ENCODE peak calls at places on chromosomes 12 and 14, in four cellular contexts. B is cardiac muscle cell, D is lower lobe of right lung, Q is breast epithelium. U is an unnamed sample. For H3K27me3, the result is how much of the 10 kb centered on the place peaks cover.

GRCh38 chr12:99985631-99986030 is 895 bp upstream of the ANKS1B start:
- DNase-seq in B (no peak), D (no peak), Q (no peak), U (no peak)

GRCh38 chr12:104736307-104736706 is 221.8 kb downstream of the SLC41A2 start:
- DNase-seq in B (no peak), D (no peak), Q (no peak), U (no peak)

GRCh38 chr12:68617160-68617926 is 6.6 kb downstream of the RAP1B start:
- DNase-seq in B (no peak), D (no peak), Q (no peak), U (no peak)

GRCh38 chr12:25052191-25053020 is 103.5 kb upstream of the BCAT1 start:
- DNase-seq in B (peak), D (no peak), Q (no peak), U (peak)

GRCh38 chr12:124413401-124413800 is 118.5 kb downstream of the RFLNA start:
- DNase-seq in B (no peak), D (no peak), Q (no peak), U (no peak)

GRCh38 chr12:101891462-101891971 is 14.1 kb downstream of the DRAM1 start:
- DNase-seq in B (no peak), D (peak), Q (no peak), U (no peak)

GRCh38 chr14:92747701-92748258 is 647 bp downstream of the LGMN start:
- DNase-seq in B (peak), D (no peak), Q (no peak), U (no peak)

GRCh38 chr14:103026988-103027387 is 30.4 kb downstream of the CDC42BPB start:
- DNase-seq in B (no peak), D (no peak), Q (no peak), U (no peak)

GRCh38 chr12:106647793-106648514 is 65.2 kb downstream of the RFX4 start:
- DNase-seq in B (no peak), D (no peak), Q (peak), U (no peak)

GRCh38 chr14:24943024-24943423 is 106.9 kb downstream of the STXBP6 start:
- DNase-seq in B (no peak), D (no peak), Q (no peak), U (no peak)

GRCh38 chr12:125185311-125185739 is 120.1 kb downstream of the AACS start:
- DNase-seq in B (peak), D (no peak), Q (no peak), U (no peak)

GRCh38 chr12:55499231-55499630 is 7.1 kb downstream of the OR6C68 start:
- DNase-seq in B (no peak), D (no peak), Q (no peak), U (no peak)

GRCh38 chr14:53062856-53063255 is 90.3 kb downstream of the DDHD1 start:
- DNase-seq in B (no peak), D (no peak), Q (no peak), U (no peak)

GRCh38 chr12:95959107-95959506 is 16.0 kb downstream of the AMDHD1 start:
- DNase-seq in B (peak), D (no peak), Q (no peak), U (no peak)

GRCh38 chr14:38107216-38107631 is 100.5 kb upstream of the SSTR1 start:
- DNase-seq in B (no peak), D (no peak), Q (no peak), U (no peak)

GRCh38 chr12:25056011-25056410 is 107.1 kb upstream of the BCAT1 start:
- DNase-seq in B (no peak), D (no peak), Q (no peak), U (no peak)

GRCh38 chr12:42261708-42262107 is 23.7 kb upstream of the YAF2 start:
- DNase-seq in B (no peak), D (no peak), Q (no peak), U (no peak)

GRCh38 chr12:94644622-94645021 is 5.7 kb downstream of the TMCC3 start:
- DNase-seq in B (no peak), D (no peak), Q (no peak), U (no peak)

GRCh38 chr12:32874926-32875325 is 21.7 kb downstream of the PKP2 start:
- DNase-seq in B (no peak), D (no peak), Q (no peak), U (no peak)

GRCh38 chr12:109795023-109795422 is 38.2 kb downstream of the TRPV4 start:
- DNase-seq in B (no peak), D (no peak), Q (no peak), U (no peak)

GRCh38 chr12:94207467-94208432 is 59.4 kb downstream of the PLXNC1 start:
- DNase-seq in B (no peak), D (no peak), Q (no peak), U (no peak)

GRCh38 chr12:90842477-90842876 is 112.5 kb downstream of the CCER1 start:
- DNase-seq in B (no peak), D (no peak), Q (no peak), U (no peak)

GRCh38 chr12:102740157-102741032 is 176.6 kb downstream of the PAH start:
- DNase-seq in B (peak), D (no peak), Q (no peak), U (no peak)

GRCh38 chr12:32671930-32672785 is 6.9 kb upstream of the DNM1L start:
- DNase-seq in B (peak), D (no peak), Q (no peak), U (no peak)

GRCh38 chr12:122547330-122547729 is 20.3 kb downstream of the KNTC1 start:
- DNase-seq in B (no peak), D (no peak), Q (no peak), U (no peak)

GRCh38 chr14:96253140-96253539 is 2.9 kb upstream of the BDKRB1 start:
- DNase-seq in B (no peak), D (no peak), Q (no peak), U (no peak)

GRCh38 chr14:85934123-85934885 is 404.4 kb downstream of the FLRT2 start:
- DNase-seq in B (no peak), D (peak), Q (no peak), U (peak)

GRCh38 chr14:54686219-54686870 is 119.4 kb downstream of the SAMD4A start:
- DNase-seq in B (no peak), D (no peak), Q (no peak), U (no peak)

GRCh38 chr14:80956922-80957321 is 1.5 kb downstream of the TSHR start:
- DNase-seq in B (no peak), D (no peak), Q (no peak), U (no peak)

GRCh38 chr12:116320839-116321238 is 43.3 kb upstream of the MED13L start:
- DNase-seq in B (no peak), D (no peak), Q (no peak), U (no peak)

GRCh38 chr12:10641735-10642500 is 28.5 kb upstream of the MAGOHB start:
- DNase-seq in B (no peak), D (no peak), Q (no peak), U (no peak)

GRCh38 chr12:132411457-132411856 is 78.5 kb upstream of the FBRSL1 start:
- DNase-seq in B (no peak), D (no peak), Q (no peak), U (no peak)

GRCh38 chr12:54388214-54389138 is 3.9 kb upstream of the ZNF385A start:
- DNase-seq in B (peak), D (no peak), Q (no peak), U (no peak)

GRCh38 chr14:88040141-88040540 is 35.2 kb downstream of the GPR65 start:
- DNase-seq in B (no peak), D (no peak), Q (no peak), U (no peak)
- TF ChIP-seq CTCF in B (no peak), D (no peak), Q (no peak), U (no peak)

GRCh38 chr14:100738269-100738691 is 11.6 kb downstream of the DLK1 start:
- DNase-seq in B (no peak), D (no peak), Q (no peak), U (no peak)

GRCh38 chr14:100737526-100737925 is 10.8 kb downstream of the DLK1 start:
- DNase-seq in B (no peak), D (no peak), Q (no peak), U (no peak)

GRCh38 chr14:100740196-100740825 is 13.6 kb downstream of the DLK1 start:
- DNase-seq in B (no peak), D (no peak), Q (no peak), U (no peak)

GRCh38 chr14:100739306-100739705 is 12.6 kb downstream of the DLK1 start:
- DNase-seq in B (no peak), D (no peak), Q (no peak), U (no peak)

DNA sequence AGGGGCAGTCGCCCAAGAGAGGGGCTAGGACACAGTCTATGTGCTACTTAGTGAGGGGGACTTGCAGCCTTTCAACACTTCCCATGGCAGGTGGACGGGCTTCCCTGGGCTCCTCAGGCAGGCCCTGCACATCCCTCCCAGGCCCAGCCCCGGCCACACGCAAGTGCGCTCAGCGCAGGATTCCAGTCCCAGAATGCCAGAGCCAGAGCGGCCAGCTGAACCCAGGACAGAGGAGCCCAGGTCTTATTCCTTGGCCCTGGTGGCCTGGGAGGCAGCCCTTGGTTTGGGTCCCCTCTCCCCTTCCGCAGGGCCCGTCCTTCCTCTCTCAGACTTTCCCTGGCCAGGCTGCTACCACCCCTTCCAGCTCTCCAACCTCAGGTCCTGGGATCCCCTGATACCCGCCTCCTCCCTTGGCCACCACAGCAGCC is 12.0 kb downstream of the DLK1 start:
- DNase-seq in B (no peak), D (no peak), Q (no peak), U (no peak)
- H3K27ac ChIP-seq in B (no peak), D (no peak), Q (no peak), U (no peak)

GRCh38 chr14:104802120-104802912 is 1.4 kb downstream of the ZBTB42 start:
- DNase-seq in B (no peak), D (no peak), Q (no peak), U (no peak)
- H3K27me3 ChIP-seq in B (under half), D (under half), Q (under half), U (under half)

GRCh38 chr14:65939184-65939583 is 526.7 kb downstream of the FUT8 start:
- DNase-seq in B (no peak), D (no peak), Q (no peak), U (no peak)

GRCh38 chr14:65941091-65941490 is 528.6 kb downstream of the FUT8 start:
- DNase-seq in B (no peak), D (no peak), Q (no peak), U (no peak)

GRCh38 chr14:65938738-65939137 is 526.2 kb downstream of the FUT8 start:
- DNase-seq in B (no peak), D (no peak), Q (no peak), U (no peak)

GRCh38 chr14:65937804-65938316 is 525.3 kb downstream of the FUT8 start:
- DNase-seq in B (no peak), D (no peak), Q (no peak), U (no peak)

GRCh38 chr14:65940056-65940735 is 527.7 kb downstream of the FUT8 start:
- DNase-seq in B (peak), D (no peak), Q (no peak), U (no peak)
- TF ChIP-seq CTCF in B (no peak), D (no peak), Q (no peak), U (no peak)

DNA sequence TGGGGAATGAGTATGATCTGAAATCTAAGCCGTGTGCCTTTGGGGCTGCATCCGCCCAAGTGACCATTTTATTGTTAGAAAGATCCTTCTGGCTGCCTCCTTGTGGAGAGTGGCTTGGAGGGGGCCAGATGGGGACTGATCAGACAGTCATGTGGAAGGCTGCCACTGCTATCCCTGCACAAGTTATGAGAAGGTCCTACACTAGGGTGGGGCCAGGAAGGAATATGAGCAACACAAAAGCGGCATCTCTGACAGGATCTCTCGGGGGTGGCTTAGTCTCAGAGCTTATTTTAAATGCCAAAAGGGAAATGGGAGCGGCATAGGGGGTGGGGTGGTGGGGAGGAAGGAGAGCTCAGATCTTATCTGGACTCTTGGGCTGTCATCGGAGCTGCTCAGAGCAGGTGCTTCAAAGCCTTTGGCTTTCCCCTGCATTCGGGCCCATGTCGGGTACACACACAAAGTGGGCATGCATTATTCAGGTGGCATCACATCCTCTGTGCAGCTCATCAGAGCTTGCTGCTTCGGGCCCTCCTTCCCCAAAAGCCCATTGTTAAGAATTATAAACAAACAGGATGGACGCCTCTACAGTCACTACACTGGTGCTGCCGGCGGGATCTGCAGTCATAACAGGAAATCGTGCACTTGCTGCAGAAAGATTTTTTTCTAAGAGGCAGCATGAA is 805.4 kb downstream of the VRK1 start:
- DNase-seq in B (no peak), D (no peak), Q (no peak), U (peak)
- H3K27ac ChIP-seq in B (no peak), D (peak), Q (no peak), U (peak)

GRCh38 chr14:94750371-94750770 is 19.5 kb downstream of the GSC start:
- DNase-seq in B (no peak), D (no peak), Q (no peak), U (no peak)
- H3K27me3 ChIP-seq in B (under half), D (under half), Q (under half), U (under half)

GRCh38 chr12:127613056-127613455 is 653.9 kb upstream of the TMEM132C start:
- DNase-seq in B (no peak), D (no peak), Q (no peak), U (no peak)

DNA sequence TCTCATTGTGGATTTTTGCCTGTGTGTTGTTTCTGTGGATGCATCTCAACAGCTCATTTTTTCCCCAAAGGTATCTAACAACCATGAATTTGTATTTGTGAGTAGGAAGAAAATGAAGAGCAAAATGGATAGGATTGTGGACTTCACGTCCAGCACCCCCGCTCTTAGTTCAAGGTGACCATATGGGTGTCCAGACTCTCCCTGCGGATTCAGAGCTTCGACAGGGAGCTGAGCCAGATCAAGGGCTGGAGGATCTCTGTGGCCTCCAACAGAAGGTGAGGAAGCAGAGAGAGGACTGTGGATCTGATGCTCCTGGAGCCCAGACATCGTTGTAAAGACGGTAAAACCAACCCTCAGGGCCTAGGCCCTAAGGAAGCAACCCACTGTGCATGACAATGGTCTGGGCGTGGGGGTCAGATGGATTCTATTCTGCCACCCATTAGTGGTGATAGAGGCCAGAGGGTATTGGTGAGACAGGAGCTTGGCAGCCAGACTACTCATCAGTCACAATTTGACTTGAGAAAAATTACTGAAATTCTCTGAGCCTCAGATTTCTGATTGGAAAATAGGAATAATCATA is 659.7 kb upstream of the TMEM132C start:
- DNase-seq in B (no peak), D (no peak), Q (no peak), U (no peak)
- TF ChIP-seq CTCF in B (no peak), D (no peak), Q (no peak), U (no peak)

GRCh38 chr12:119044094-119044493 is 62.8 kb downstream of the SRRM4 start:
- DNase-seq in B (no peak), D (no peak), Q (no peak), U (no peak)
- H3K27ac ChIP-seq in B (no peak), D (no peak), Q (no peak), U (no peak)

GRCh38 chr14:28757790-28758189 is 8.8 kb upstream of the FOXG1 start:
- DNase-seq in B (no peak), D (no peak), Q (no peak), U (no peak)

GRCh38 chr14:28760431-28760996 is 6.1 kb upstream of the FOXG1 start:
- DNase-seq in B (no peak), D (no peak), Q (no peak), U (no peak)

GRCh38 chr14:28759658-28760313 is 6.8 kb upstream of the FOXG1 start:
- DNase-seq in B (no peak), D (no peak), Q (no peak), U (no peak)

GRCh38 chr14:28758253-28758915 is 8.2 kb upstream of the FOXG1 start:
- DNase-seq in B (no peak), D (no peak), Q (no peak), U (no peak)

GRCh38 chr14:28759056-28759657 is 7.4 kb upstream of the FOXG1 start:
- DNase-seq in B (no peak), D (peak), Q (no peak), U (no peak)
- H3K27me3 ChIP-seq in B (half or more), D (half or more), Q (half or more), U (half or more)

GRCh38 chr12:29145372-29146170 is 3.5 kb upstream of the FAR2 start:
- DNase-seq in B (no peak), D (no peak), Q (no peak), U (no peak)

GRCh38 chr12:29148958-29149690 is at the start of gene FAR2:
- DNase-seq in B (peak), D (peak), Q (no peak), U (peak)

GRCh38 chr12:29146201-29146600 is 2.9 kb upstream of the FAR2 start:
- DNase-seq in B (no peak), D (no peak), Q (no peak), U (no peak)

GRCh38 chr12:29149691-29150382 is 759 bp downstream of the FAR2 start:
- DNase-seq in B (no peak), D (no peak), Q (no peak), U (no peak)

GRCh38 chr12:29148065-29148957 is 767 bp upstream of the FAR2 start:
- DNase-seq in B (no peak), D (peak), Q (no peak), U (no peak)
- TF ChIP-seq CTCF in B (peak), D (no peak), Q (no peak), U (no peak)